ENCODE peak calls at places on chromosomes 16 and 17, in ten cellular contexts. D is cardiac muscle cell, W is heart left ventricle, A is fibroblast of lung, M is thoracic aorta, U is psoas muscle, X is IMR-90, Z is MM.1S, H is left ventricle myocardium inferior, B is Panc1. Q is an unnamed sample. For H3K36me3, the result is how much of the 10 kb centered on the place peaks cover.

GRCh38 chr16:76360384-76360783 is 83.2 kb downstream of the CNTNAP4 start:
- DNase-seq in A (no peak), D (peak), U (no peak), Z (no peak), H (no peak), X (no peak), M (no peak), W (no peak), B (no peak), Q (no peak)

GRCh38 chr17:41682611-41683010 is 6.1 kb upstream of the EIF1 start:
- DNase-seq in X (no peak), H (no peak), A (no peak), U (no peak), D (no peak), B (no peak), W (no peak), M (no peak), Z (no peak), Q (no peak)

GRCh38 chr17:68295086-68295485 is 3.8 kb downstream of the ARSG start:
- DNase-seq in Z (no peak), A (no peak), U (no peak), X (no peak), H (no peak), W (no peak), M (no peak), B (no peak), D (no peak), Q (no peak)

GRCh38 chr17:47253541-47254402 is at the start of gene ITGB3:
- DNase-seq in W (peak), A (peak), M (no peak), X (peak), B (no peak), Z (peak), U (peak), H (peak), D (peak), Q (no peak)

GRCh38 chr16:12651765-12652531 is 151.7 kb downstream of the CPPED1 start:
- DNase-seq in Z (no peak), A (no peak), M (no peak), D (no peak), U (no peak), X (no peak), W (no peak), B (no peak), H (no peak), Q (no peak)

GRCh38 chr16:51151435-51151950 is 423 bp upstream of the SALL1 start:
- DNase-seq in H (no peak), W (no peak), M (no peak), Z (no peak), A (peak), U (no peak), X (peak), D (peak), B (no peak), Q (no peak)

GRCh38 chr17:41655611-41656111 is 31.3 kb upstream of the KRT17 start:
- DNase-seq in W (no peak), A (no peak), H (no peak), D (no peak), B (no peak), U (no peak), M (no peak), Z (no peak), X (no peak), Q (no peak)

GRCh38 chr17:78970834-78971763 is 8.6 kb downstream of the LGALS3BP start:
- DNase-seq in Z (peak), U (peak), W (peak), A (peak), D (peak), B (no peak), X (peak), M (peak), H (peak), Q (no peak)

GRCh38 chr16:31678649-31679325 is 151.1 kb downstream of the AHSP start:
- DNase-seq in X (no peak), A (no peak), D (no peak), U (no peak), B (no peak), M (no peak), W (no peak), Z (no peak), H (no peak), Q (no peak)

GRCh38 chr17:8482546-8482945 is 46.9 kb downstream of the NDEL1 start:
- DNase-seq in D (no peak), X (peak), Z (no peak), A (peak), U (no peak), B (no peak), W (no peak), H (no peak), M (no peak), Q (no peak)

GRCh38 chr16:24741862-24742261 is 12.4 kb downstream of the TNRC6A start:
- DNase-seq in W (no peak), H (no peak), A (no peak), B (no peak), X (no peak), U (no peak), D (no peak), Z (no peak), M (no peak), Q (no peak)

GRCh38 chr17:51833045-51833444 is 325.5 kb downstream of the CA10 start:
- DNase-seq in A (no peak), W (no peak), M (no peak), D (no peak), H (no peak), X (no peak), B (no peak), Z (no peak), U (no peak), Q (no peak)

GRCh38 chr17:4914009-4914408 is 11.1 kb upstream of the CHRNE start:
- DNase-seq in Z (no peak), U (no peak), M (no peak), D (no peak), X (peak), H (no peak), W (no peak), B (no peak), A (no peak), Q (no peak)

GRCh38 chr17:78933025-78933958 is 8.1 kb upstream of the TIMP2 start:
- DNase-seq in Z (peak), X (peak), H (peak), M (peak), A (peak), U (peak), D (peak), W (peak), B (peak), Q (peak)

GRCh38 chr16:51148674-51149228 is 2.3 kb downstream of the SALL1 start:
- DNase-seq in B (no peak), D (peak), X (no peak), Z (no peak), U (no peak), W (no peak), A (peak), H (no peak), M (no peak), Q (no peak)

GRCh38 chr17:83080641-83081560 is 1.5 kb downstream of the METRNL start:
- DNase-seq in X (peak), W (peak), M (no peak), D (peak), H (no peak), A (peak), Z (no peak), U (peak), B (no peak), Q (no peak)

GRCh38 chr17:36851230-36851629 is 86.0 kb upstream of the LHX1 start:
- DNase-seq in D (no peak), B (peak), U (no peak), H (no peak), Z (no peak), M (no peak), A (peak), W (no peak), X (peak), Q (no peak)

GRCh38 chr16:24851700-24852099 is 5.9 kb downstream of the SLC5A11 start:
- DNase-seq in B (no peak), Z (no peak), X (peak), D (peak), M (no peak), A (peak), W (no peak), U (no peak), H (no peak), Q (no peak)

GRCh38 chr17:9434502-9435113 is 141.0 kb downstream of the STX8 start:
- DNase-seq in A (peak), U (no peak), B (no peak), X (no peak), M (no peak), D (no peak), W (no peak), H (no peak), Z (no peak), Q (no peak)

GRCh38 chr16:54444851-54445523 is 158.4 kb upstream of the IRX3 start:
- DNase-seq in M (no peak), D (peak), B (no peak), U (no peak), W (no peak), Z (no peak), H (no peak), A (peak), X (no peak), Q (no peak)

GRCh38 chr16:11744075-11744470 is 1.4 kb upstream of the TXNDC11 start:
- DNase-seq in M (no peak), X (no peak), Z (no peak), H (no peak), B (no peak), A (no peak), W (no peak), D (no peak), U (no peak), Q (no peak)

GRCh38 chr17:1765576-1765975 is 3.7 kb downstream of the SERPINF1 start:
- DNase-seq in X (no peak), D (no peak), U (no peak), W (no peak), H (no peak), B (no peak), Z (no peak), M (no peak), A (no peak), Q (no peak)

GRCh38 chr17:1762906-1763829 is 1.3 kb downstream of the SERPINF1 start:
- DNase-seq in B (no peak), M (no peak), W (no peak), X (peak), U (peak), D (peak), H (peak), Z (no peak), A (peak), Q (no peak)

GRCh38 chr17:1766382-1767135 is 4.7 kb downstream of the SERPINF1 start:
- DNase-seq in U (no peak), A (no peak), D (no peak), H (no peak), M (no peak), X (no peak), Z (no peak), W (no peak), B (no peak), Q (no peak)

GRCh38 chr17:1762233-1762905 is 509 bp downstream of the SERPINF1 start:
- DNase-seq in U (peak), A (peak), X (peak), Z (no peak), H (peak), D (peak), B (no peak), M (no peak), W (peak), Q (no peak)

GRCh38 chr17:1764274-1764673 is 2.4 kb downstream of the SERPINF1 start:
- DNase-seq in B (no peak), A (peak), D (peak), H (peak), M (no peak), W (peak), U (peak), X (peak), Z (peak), Q (peak)
- H3K4me3 ChIP-seq in B (no peak), A (peak), D (no peak), H (peak), M (no peak), W (no peak), U (peak), X (no peak), Z (no peak), Q (no peak)

DNA sequence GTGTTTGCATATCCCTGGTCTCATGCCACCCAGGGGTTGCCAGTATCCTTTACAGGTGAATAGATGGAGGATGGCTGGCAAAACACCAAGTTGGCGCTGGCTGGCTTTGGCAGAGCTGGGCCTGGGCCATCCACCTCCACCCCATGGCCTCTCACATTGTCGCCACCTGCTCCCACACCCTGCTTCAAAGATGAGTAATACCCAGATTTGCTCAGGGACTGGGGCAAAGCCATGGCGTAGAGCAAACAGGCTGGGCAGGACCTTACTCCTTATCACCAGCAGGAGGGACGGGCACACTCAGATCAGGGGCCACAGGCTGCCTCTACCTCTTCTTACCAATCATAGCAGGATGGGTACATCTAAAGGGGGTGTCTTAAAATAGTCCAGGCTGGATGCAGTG is 24.3 kb downstream of the PLA2G10 start:
- DNase-seq in H (no peak), Z (no peak), U (no peak), A (no peak), W (no peak), X (no peak), M (no peak), B (no peak), D (no peak), Q (no peak)
- TF ChIP-seq CTCF in H (no peak), Z (no peak), U (no peak), A (no peak), W (no peak), X (no peak), M (no peak), B (no peak), D (no peak), Q (no peak)

GRCh38 chr17:56896968-56897359 is 16.9 kb downstream of the TRIM25 start:
- DNase-seq in A (no peak), W (no peak), D (no peak), U (no peak), Z (no peak), B (no peak), M (no peak), H (no peak), X (no peak), Q (no peak)

GRCh38 chr17:56894859-56895455 is 18.9 kb downstream of the TRIM25 start:
- DNase-seq in Z (no peak), H (no peak), D (no peak), W (no peak), X (no peak), B (no peak), M (no peak), U (no peak), A (no peak), Q (no peak)

GRCh38 chr17:56897646-56898424 is 16.0 kb downstream of the TRIM25 start:
- DNase-seq in M (no peak), Z (peak), H (no peak), B (no peak), U (no peak), W (no peak), A (no peak), X (no peak), D (no peak), Q (no peak)

GRCh38 chr17:56898874-56899273 is 15.0 kb downstream of the TRIM25 start:
- DNase-seq in M (no peak), H (no peak), X (no peak), W (no peak), A (no peak), U (no peak), Z (no peak), B (no peak), D (no peak), Q (no peak)

GRCh38 chr17:56896217-56896967 is 17.5 kb downstream of the TRIM25 start:
- DNase-seq in M (no peak), X (no peak), H (no peak), W (no peak), U (no peak), B (no peak), D (no peak), Z (no peak), A (no peak), Q (no peak)
- H3K36me3 ChIP-seq in M (under half), X (half or more), H (half or more), W (half or more), U (under half), B (under half), D (under half), Z (under half), A (under half), Q (under half)

DNA sequence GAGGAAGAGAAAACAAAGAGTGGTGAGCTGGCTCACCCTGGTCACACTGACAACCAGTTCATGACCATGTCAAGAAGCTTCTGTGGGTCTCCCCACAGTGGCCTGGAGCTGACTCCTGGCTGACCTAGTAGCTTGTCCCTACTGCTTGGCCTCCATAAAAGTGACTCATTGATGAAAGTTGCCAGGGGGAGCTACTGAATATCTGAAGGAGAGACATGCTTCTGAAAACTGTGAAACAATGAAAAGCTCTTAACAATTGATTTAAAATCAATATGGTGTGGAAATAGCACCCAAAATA is 22.0 kb downstream of the SMPD3 start:
- DNase-seq in B (no peak), U (no peak), Z (no peak), A (peak), D (no peak), X (no peak), W (no peak), M (no peak), H (no peak), Q (no peak)
- H3K4me3 ChIP-seq in B (no peak), U (no peak), Z (no peak), A (no peak), D (no peak), X (no peak), W (no peak), M (no peak), H (no peak), Q (no peak)

GRCh38 chr17:81710514-81711308 is 1.4 kb upstream of the SLC25A10 start:
- DNase-seq in X (no peak), A (no peak), W (no peak), D (peak), Z (no peak), H (no peak), B (no peak), M (no peak), U (no peak), Q (no peak)

GRCh38 chr17:81711814-81712467 is at the start of gene SLC25A10:
- DNase-seq in B (no peak), U (peak), D (peak), X (peak), H (peak), A (peak), W (peak), M (no peak), Z (peak), Q (no peak)

GRCh38 chr17:81713004-81713555 is 996 bp downstream of the SLC25A10 start:
- DNase-seq in B (no peak), X (no peak), M (no peak), Z (no peak), H (no peak), U (peak), A (no peak), D (peak), W (no peak), Q (no peak)

GRCh38 chr17:81713556-81714411 is 1.7 kb downstream of the SLC25A10 start:
- DNase-seq in D (no peak), W (no peak), A (no peak), X (no peak), B (no peak), U (peak), H (no peak), M (no peak), Z (no peak), Q (no peak)

GRCh38 chr17:81712468-81713003 is 452 bp downstream of the SLC25A10 start:
- DNase-seq in A (no peak), H (no peak), W (no peak), X (no peak), B (no peak), Z (peak), M (no peak), D (peak), U (no peak), Q (no peak)
- TF ChIP-seq CTCF in A (no peak), H (no peak), W (peak), X (peak), B (no peak), Z (peak), M (no peak), D (no peak), U (no peak), Q (peak)

GRCh38 chr16:27528294-27528693 is 21.4 kb downstream of the GTF3C1 start:
- DNase-seq in H (no peak), A (no peak), B (no peak), W (no peak), M (no peak), U (no peak), X (no peak), Z (no peak), D (no peak), Q (no peak)
- H3K36me3 ChIP-seq in H (half or more), A (under half), B (under half), W (half or more), M (half or more), U (under half), X (half or more), Z (under half), D (under half), Q (under half)

Q was measured in BJ.